ENCODE peak calls at places on chromosomes 7 and 10, in six cellular contexts. D is progenitor cell of endocrine pancreas, Y is caudate nucleus, Q is NCI-H82, G is Ammon's horn, H is non-pigmented ciliary epithelial cell. S is an unnamed sample.

GRCh38 chr10:95288273-95288672 is 2.5 kb downstream of the PDLIM1 start:
- DNase-seq in H (no peak), D (no peak), G (no peak), Q (no peak), Y (no peak), S (no peak)

GRCh38 chr7:128205068-128205467 is 36.0 kb upstream of the LEP start:
- DNase-seq in G (no peak), H (no peak), D (no peak), Y (no peak), Q (no peak), S (no peak)

GRCh38 chr10:113492181-113492580 is 60.7 kb upstream of the HABP2 start:
- DNase-seq in H (no peak), Y (no peak), G (no peak), D (no peak), Q (no peak), S (no peak)

GRCh38 chr10:42933454-42934340 is 143.2 kb upstream of the RET start:
- DNase-seq in D (no peak), G (peak), H (no peak), Y (no peak), Q (no peak), S (no peak)

GRCh38 chr7:12685550-12685949 is 1.9 kb upstream of the ARL4A start:
- DNase-seq in H (no peak), Y (no peak), D (peak), G (peak), Q (peak), S (peak)

GRCh38 chr7:12054830-12055229 is 156.3 kb upstream of the TMEM106B start:
- DNase-seq in Y (no peak), Q (no peak), G (no peak), H (no peak), D (no peak), S (no peak)

GRCh38 chr7:25311346-25311745 is 83.1 kb upstream of the NPVF start:
- DNase-seq in G (no peak), Q (no peak), D (no peak), Y (no peak), H (no peak), S (no peak)

GRCh38 chr7:16178585-16178984 is 242.8 kb downstream of the CRPPA start:
- DNase-seq in G (no peak), D (no peak), Y (no peak), Q (no peak), H (no peak), S (no peak)

GRCh38 chr7:102044984-102045673 is 227.7 kb downstream of the CUX1 start:
- DNase-seq in Y (peak), H (peak), Q (peak), D (no peak), G (peak), S (peak)

GRCh38 chr7:111392976-111393762 is 169.1 kb downstream of the IMMP2L start:
- DNase-seq in Q (peak), D (no peak), Y (no peak), H (peak), G (no peak), S (no peak)

GRCh38 chr10:22620140-22620857 is 94.1 kb downstream of the PIP4K2A start:
- DNase-seq in H (peak), Q (no peak), D (no peak), Y (peak), G (peak), S (no peak)

GRCh38 chr10:4088354-4089066 is 303.5 kb upstream of the KLF6 start:
- DNase-seq in D (no peak), Q (no peak), H (no peak), Y (no peak), G (no peak), S (no peak)

GRCh38 chr7:38880454-38880853 is 28.5 kb downstream of the VPS41 start:
- DNase-seq in Q (peak), G (no peak), H (no peak), D (no peak), Y (no peak), S (no peak)

GRCh38 chr7:11689096-11689495 is 142.9 kb downstream of the THSD7A start:
- DNase-seq in H (no peak), D (no peak), Y (no peak), G (no peak), Q (no peak), S (no peak)

GRCh38 chr7:109479388-109479787 is 909.7 kb downstream of the DNAJB9 start:
- DNase-seq in D (no peak), Q (peak), Y (no peak), H (no peak), G (no peak), S (no peak)

GRCh38 chr10:5493698-5494097 is 5.7 kb downstream of the CALML5 start:
- DNase-seq in Y (no peak), G (no peak), Q (no peak), H (no peak), D (no peak), S (no peak)

GRCh38 chr10:129096340-129096984 is 370.6 kb upstream of the MGMT start:
- DNase-seq in G (no peak), H (no peak), Y (no peak), D (no peak), Q (no peak), S (no peak)

GRCh38 chr7:124688991-124689390 is 76.6 kb downstream of the GPR37 start:
- DNase-seq in G (no peak), H (peak), D (no peak), Y (no peak), Q (no peak), S (no peak)

S was measured in NCI-H524.